ENCODE peak calls at places on chromosome 10, in ten cellular contexts. One of them, this sample, is unnamed. For H3K4me1, the result is how much of the 10 kb centered on the place peaks cover.

GRCh38 chr10:132788831-132789219 is 2.9 kb upstream of the NKX6-2 start:
- DNase-seq in sigmoid colon: no peak
- DNase-seq in K562: no peak
- DNase-seq in CD8-positive, alpha-beta memory T cell: no peak
- DNase-seq in spleen: no peak
- DNase-seq in lung: no peak
- DNase-seq in endodermal cell: peak
- DNase-seq in mammary epithelial cell: no peak
- DNase-seq in fibroblast of lung: no peak
- DNase-seq in breast epithelium: no peak
- DNase-seq in this sample: no peak

GRCh38 chr10:49264177-49264677 is 34.7 kb upstream of the C10orf71 start:
- DNase-seq in sigmoid colon: peak
- DNase-seq in K562: no peak
- DNase-seq in CD8-positive, alpha-beta memory T cell: no peak
- DNase-seq in spleen: no peak
- DNase-seq in lung: peak
- DNase-seq in endodermal cell: peak
- DNase-seq in mammary epithelial cell: no peak
- DNase-seq in fibroblast of lung: no peak
- DNase-seq in breast epithelium: no peak
- DNase-seq in this sample: no peak

GRCh38 chr10:47458466-47459154 is 25.3 kb downstream of the ANXA8 start:
- DNase-seq in sigmoid colon: no peak
- DNase-seq in K562: peak
- DNase-seq in CD8-positive, alpha-beta memory T cell: no peak
- DNase-seq in spleen: no peak
- DNase-seq in lung: no peak
- DNase-seq in endodermal cell: no peak
- DNase-seq in mammary epithelial cell: peak
- DNase-seq in fibroblast of lung: peak
- DNase-seq in breast epithelium: no peak
- DNase-seq in this sample: no peak

GRCh38 chr10:89789188-89789587 is 87.8 kb downstream of the KIF20B start:
- DNase-seq in sigmoid colon: no peak
- DNase-seq in K562: no peak
- DNase-seq in CD8-positive, alpha-beta memory T cell: no peak
- DNase-seq in spleen: no peak
- DNase-seq in lung: no peak
- DNase-seq in endodermal cell: no peak
- DNase-seq in mammary epithelial cell: no peak
- DNase-seq in fibroblast of lung: no peak
- DNase-seq in breast epithelium: no peak
- DNase-seq in this sample: no peak

GRCh38 chr10:48931188-48931587 is 8.5 kb downstream of the LRRC18 start:
- DNase-seq in sigmoid colon: no peak
- DNase-seq in K562: no peak
- DNase-seq in CD8-positive, alpha-beta memory T cell: no peak
- DNase-seq in spleen: no peak
- DNase-seq in lung: no peak
- DNase-seq in endodermal cell: peak
- DNase-seq in mammary epithelial cell: no peak
- DNase-seq in fibroblast of lung: no peak
- DNase-seq in breast epithelium: no peak
- DNase-seq in this sample: no peak

GRCh38 chr10:81179805-81180452 is 642.2 kb downstream of the SH2D4B start:
- DNase-seq in sigmoid colon: no peak
- DNase-seq in K562: no peak
- DNase-seq in CD8-positive, alpha-beta memory T cell: no peak
- DNase-seq in spleen: no peak
- DNase-seq in lung: no peak
- DNase-seq in endodermal cell: peak
- DNase-seq in mammary epithelial cell: no peak
- DNase-seq in fibroblast of lung: no peak
- DNase-seq in breast epithelium: no peak
- DNase-seq in this sample: no peak

GRCh38 chr10:113135025-113135424 is 185.0 kb downstream of the TCF7L2 start:
- DNase-seq in sigmoid colon: no peak
- DNase-seq in K562: no peak
- DNase-seq in CD8-positive, alpha-beta memory T cell: no peak
- DNase-seq in spleen: no peak
- DNase-seq in lung: no peak
- DNase-seq in endodermal cell: no peak
- DNase-seq in mammary epithelial cell: no peak
- DNase-seq in fibroblast of lung: no peak
- DNase-seq in breast epithelium: no peak
- DNase-seq in this sample: no peak

GRCh38 chr10:118501637-118502440 is 93.6 kb downstream of the PRLHR start:
- DNase-seq in sigmoid colon: no peak
- DNase-seq in K562: no peak
- DNase-seq in CD8-positive, alpha-beta memory T cell: no peak
- DNase-seq in spleen: no peak
- DNase-seq in lung: no peak
- DNase-seq in endodermal cell: no peak
- DNase-seq in mammary epithelial cell: peak
- DNase-seq in fibroblast of lung: peak
- DNase-seq in breast epithelium: no peak
- DNase-seq in this sample: no peak

DNA sequence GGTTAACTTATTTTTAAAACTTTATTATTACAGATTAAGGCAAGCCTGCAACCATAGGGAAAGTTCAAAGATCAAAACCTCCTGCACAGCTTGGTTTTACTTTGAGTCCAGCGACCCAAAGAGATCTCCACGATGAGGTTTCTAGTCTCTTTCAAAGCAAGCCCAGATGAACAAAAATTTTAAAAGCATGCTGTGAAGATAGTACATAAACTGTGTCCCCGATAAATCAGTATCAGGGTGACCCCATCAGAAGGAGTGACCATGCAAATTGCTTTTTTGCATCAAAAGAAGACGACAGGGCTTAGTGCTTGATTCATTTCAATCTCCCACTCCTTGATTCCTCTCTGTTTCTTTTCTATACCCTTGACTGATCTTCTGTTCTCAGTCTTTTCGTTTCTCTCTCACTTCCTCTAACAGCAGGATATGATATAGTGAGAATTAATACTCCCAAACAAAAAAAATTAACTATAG is 16.0 kb upstream of the DNTT start:
- DNase-seq in sigmoid colon: no peak
- DNase-seq in K562: no peak
- DNase-seq in CD8-positive, alpha-beta memory T cell: no peak
- DNase-seq in spleen: no peak
- DNase-seq in lung: no peak
- DNase-seq in endodermal cell: no peak
- DNase-seq in mammary epithelial cell: no peak
- DNase-seq in fibroblast of lung: no peak
- DNase-seq in breast epithelium: no peak
- DNase-seq in this sample: no peak
- H3K27ac ChIP-seq in sigmoid colon: no peak
- H3K27ac ChIP-seq in K562: no peak
- H3K27ac ChIP-seq in CD8-positive, alpha-beta memory T cell: no peak
- H3K27ac ChIP-seq in spleen: peak
- H3K27ac ChIP-seq in lung: no peak
- H3K27ac ChIP-seq in endodermal cell: no peak
- H3K27ac ChIP-seq in mammary epithelial cell: no peak
- H3K27ac ChIP-seq in fibroblast of lung: no peak
- H3K27ac ChIP-seq in breast epithelium: no peak
- H3K27ac ChIP-seq in this sample: no peak

DNA sequence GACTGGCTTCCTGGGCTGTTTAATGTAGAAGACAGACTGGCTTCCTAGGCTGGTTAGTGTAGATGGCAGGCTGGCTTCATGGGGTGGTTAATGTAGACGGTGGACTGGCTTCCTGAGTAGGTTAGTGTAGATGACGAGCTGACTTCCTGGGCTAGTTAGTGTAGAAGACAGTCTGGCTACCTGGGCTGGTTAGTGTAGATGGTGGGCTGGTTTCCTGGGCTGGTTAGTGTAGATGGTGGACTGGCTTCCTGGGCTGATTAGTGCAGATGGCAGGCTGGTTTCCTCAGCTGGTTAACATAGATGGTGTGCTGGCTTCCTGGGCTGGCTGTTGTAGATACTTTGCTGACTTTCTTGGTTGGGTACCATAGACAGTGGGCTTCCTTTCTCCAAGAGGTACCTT is 122.9 kb upstream of the PPP2R2D start:
- DNase-seq in sigmoid colon: no peak
- DNase-seq in K562: no peak
- DNase-seq in CD8-positive, alpha-beta memory T cell: no peak
- DNase-seq in spleen: no peak
- DNase-seq in lung: no peak
- DNase-seq in endodermal cell: no peak
- DNase-seq in mammary epithelial cell: no peak
- DNase-seq in fibroblast of lung: no peak
- DNase-seq in breast epithelium: no peak
- DNase-seq in this sample: no peak
- H3K4me1 ChIP-seq in sigmoid colon: under half
- H3K4me1 ChIP-seq in K562: under half
- H3K4me1 ChIP-seq in CD8-positive, alpha-beta memory T cell: under half
- H3K4me1 ChIP-seq in spleen: under half
- H3K4me1 ChIP-seq in lung: under half
- H3K4me1 ChIP-seq in endodermal cell: under half
- H3K4me1 ChIP-seq in mammary epithelial cell: under half
- H3K4me1 ChIP-seq in fibroblast of lung: under half
- H3K4me1 ChIP-seq in breast epithelium: under half
- H3K4me1 ChIP-seq in this sample: under half

GRCh38 chr10:97974526-97975525 is 55.6 kb downstream of the CRTAC1 start:
- DNase-seq in sigmoid colon: no peak
- DNase-seq in K562: no peak
- DNase-seq in CD8-positive, alpha-beta memory T cell: no peak
- DNase-seq in spleen: no peak
- DNase-seq in lung: no peak
- DNase-seq in endodermal cell: peak
- DNase-seq in mammary epithelial cell: no peak
- DNase-seq in fibroblast of lung: no peak
- DNase-seq in breast epithelium: no peak
- DNase-seq in this sample: no peak
- H3K4me3 ChIP-seq in sigmoid colon: no peak
- H3K4me3 ChIP-seq in K562: no peak
- H3K4me3 ChIP-seq in CD8-positive, alpha-beta memory T cell: no peak
- H3K4me3 ChIP-seq in spleen: no peak
- H3K4me3 ChIP-seq in lung: no peak
- H3K4me3 ChIP-seq in endodermal cell: peak
- H3K4me3 ChIP-seq in mammary epithelial cell: no peak
- H3K4me3 ChIP-seq in fibroblast of lung: no peak
- H3K4me3 ChIP-seq in breast epithelium: no peak
- H3K4me3 ChIP-seq in this sample: no peak

GRCh38 chr10:92567952-92568600 is 5.8 kb downstream of the IDE start:
- DNase-seq in sigmoid colon: no peak
- DNase-seq in K562: no peak
- DNase-seq in CD8-positive, alpha-beta memory T cell: no peak
- DNase-seq in spleen: no peak
- DNase-seq in lung: no peak
- DNase-seq in endodermal cell: no peak
- DNase-seq in mammary epithelial cell: peak
- DNase-seq in fibroblast of lung: peak
- DNase-seq in breast epithelium: no peak
- DNase-seq in this sample: no peak
- H3K27ac ChIP-seq in sigmoid colon: no peak
- H3K27ac ChIP-seq in K562: no peak
- H3K27ac ChIP-seq in CD8-positive, alpha-beta memory T cell: no peak
- H3K27ac ChIP-seq in spleen: no peak
- H3K27ac ChIP-seq in lung: no peak
- H3K27ac ChIP-seq in endodermal cell: no peak
- H3K27ac ChIP-seq in mammary epithelial cell: no peak
- H3K27ac ChIP-seq in fibroblast of lung: no peak
- H3K27ac ChIP-seq in breast epithelium: no peak
- H3K27ac ChIP-seq in this sample: no peak

DNA sequence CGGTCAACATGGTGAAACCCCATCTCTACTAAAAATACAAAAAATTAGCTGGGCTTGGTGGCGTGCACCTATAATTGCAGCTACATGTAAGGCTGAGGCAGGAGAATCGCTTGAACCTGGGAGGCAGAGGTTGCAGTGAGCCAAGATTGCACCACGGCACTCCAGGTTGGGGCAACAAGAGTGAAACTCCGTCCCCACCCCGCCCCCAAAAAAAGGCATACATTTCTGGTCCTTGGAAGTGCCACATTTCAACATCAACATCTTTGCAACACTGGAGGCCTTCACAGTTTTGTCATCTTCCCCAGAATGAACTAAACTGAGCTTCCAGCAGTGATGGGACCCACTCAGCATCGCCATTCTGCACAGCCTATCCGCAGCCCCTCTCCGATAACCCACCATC is 36.6 kb downstream of the FAM53B start:
- DNase-seq in sigmoid colon: no peak
- DNase-seq in K562: no peak
- DNase-seq in CD8-positive, alpha-beta memory T cell: no peak
- DNase-seq in spleen: peak
- DNase-seq in lung: no peak
- DNase-seq in endodermal cell: no peak
- DNase-seq in mammary epithelial cell: no peak
- DNase-seq in fibroblast of lung: no peak
- DNase-seq in breast epithelium: no peak
- DNase-seq in this sample: no peak
- H3K4me1 ChIP-seq in sigmoid colon: half or more
- H3K4me1 ChIP-seq in K562: under half
- H3K4me1 ChIP-seq in CD8-positive, alpha-beta memory T cell: half or more
- H3K4me1 ChIP-seq in spleen: half or more
- H3K4me1 ChIP-seq in lung: half or more
- H3K4me1 ChIP-seq in endodermal cell: under half
- H3K4me1 ChIP-seq in mammary epithelial cell: under half
- H3K4me1 ChIP-seq in fibroblast of lung: under half
- H3K4me1 ChIP-seq in breast epithelium: under half
- H3K4me1 ChIP-seq in this sample: half or more

DNA sequence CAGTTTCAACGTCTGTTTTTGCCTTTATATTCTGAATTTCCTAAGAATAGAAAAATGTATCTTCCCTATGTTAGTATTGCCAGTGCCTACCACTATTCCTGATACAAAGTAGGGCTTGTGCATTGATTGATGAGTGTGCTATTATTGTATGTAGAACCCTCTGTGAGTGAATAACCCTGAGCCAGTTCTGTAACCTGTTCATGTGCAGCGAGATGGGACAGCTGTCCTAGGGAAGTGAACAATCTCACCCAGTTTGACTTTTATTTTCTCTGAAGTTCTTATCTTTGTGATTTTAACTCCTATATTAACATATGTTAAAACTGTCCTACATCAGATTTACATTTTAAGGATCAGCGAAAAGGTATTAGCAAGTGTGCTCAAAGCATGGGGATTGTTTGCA is 178.4 kb upstream of the ADO start:
- DNase-seq in sigmoid colon: no peak
- DNase-seq in K562: no peak
- DNase-seq in CD8-positive, alpha-beta memory T cell: no peak
- DNase-seq in spleen: no peak
- DNase-seq in lung: no peak
- DNase-seq in endodermal cell: no peak
- DNase-seq in mammary epithelial cell: no peak
- DNase-seq in fibroblast of lung: no peak
- DNase-seq in breast epithelium: no peak
- DNase-seq in this sample: no peak
- H3K4me3 ChIP-seq in sigmoid colon: no peak
- H3K4me3 ChIP-seq in K562: no peak
- H3K4me3 ChIP-seq in CD8-positive, alpha-beta memory T cell: no peak
- H3K4me3 ChIP-seq in spleen: no peak
- H3K4me3 ChIP-seq in lung: no peak
- H3K4me3 ChIP-seq in endodermal cell: no peak
- H3K4me3 ChIP-seq in mammary epithelial cell: no peak
- H3K4me3 ChIP-seq in fibroblast of lung: no peak
- H3K4me3 ChIP-seq in breast epithelium: no peak
- H3K4me3 ChIP-seq in this sample: no peak

This sample was measured in CD4-positive, CD25-positive, alpha-beta regulatory T cell.